ENCODE peak calls at places on chromosome 10, in nine cellular contexts. C, K, P, N, M, U, Y, T and R are unnamed samples. For H3K27me3, the result is how much of the 10 kb centered on the place peaks cover.

GRCh38 chr10:72466018-72466417 is 111.3 kb upstream of the DNAJB12 start:
- DNase-seq in C (peak), K (no peak), P (no peak), N (no peak), M (no peak), U (peak), Y (no peak), T (no peak), R (no peak)

GRCh38 chr10:13815766-13816165 is 229.0 kb downstream of the PRPF18 start:
- DNase-seq in C (peak), K (no peak), P (no peak), N (no peak), M (no peak), U (peak), Y (no peak), T (peak), R (peak)

GRCh38 chr10:69243817-69244216 is 23.7 kb downstream of the HKDC1 start:
- DNase-seq in C (no peak), K (no peak), P (no peak), N (no peak), M (no peak), U (no peak), Y (no peak), T (no peak), R (no peak)

GRCh38 chr10:78757542-78757941 is 311.2 kb upstream of the ZMIZ1 start:
- DNase-seq in C (peak), K (no peak), P (no peak), N (no peak), M (peak), U (peak), Y (peak), T (no peak), R (peak)

GRCh38 chr10:27699778-27700177 is 45.8 kb downstream of the MKX start:
- DNase-seq in C (peak), K (no peak), P (no peak), N (no peak), M (no peak), U (no peak), Y (no peak), T (no peak), R (no peak)

GRCh38 chr10:60141916-60142559 is 235.7 kb upstream of the CCDC6 start:
- DNase-seq in C (no peak), K (no peak), P (no peak), N (no peak), M (no peak), U (no peak), Y (no peak), T (no peak), R (no peak)

GRCh38 chr10:132105302-132105995 is 39.7 kb downstream of the JAKMIP3 start:
- DNase-seq in C (no peak), K (no peak), P (no peak), N (peak), M (no peak), U (no peak), Y (no peak), T (no peak), R (no peak)

GRCh38 chr10:70600512-70601395 is 1.8 kb downstream of the PRF1 start:
- DNase-seq in C (no peak), K (no peak), P (no peak), N (no peak), M (no peak), U (no peak), Y (no peak), T (no peak), R (no peak)

GRCh38 chr10:86292462-86293322 is 73.9 kb downstream of the GRID1 start:
- DNase-seq in C (no peak), K (no peak), P (peak), N (peak), M (no peak), U (no peak), Y (no peak), T (no peak), R (no peak)

GRCh38 chr10:91935886-91936285 is 12.3 kb downstream of the BTAF1 start:
- DNase-seq in C (peak), K (no peak), P (no peak), N (no peak), M (no peak), U (no peak), Y (no peak), T (no peak), R (no peak)

GRCh38 chr10:110989016-110989415 is 69.6 kb downstream of the SHOC2 start:
- DNase-seq in C (peak), K (no peak), P (no peak), N (no peak), M (no peak), U (no peak), Y (no peak), T (no peak), R (no peak)

GRCh38 chr10:124378817-124379510 is 39.8 kb downstream of the OAT start:
- DNase-seq in C (no peak), K (no peak), P (no peak), N (no peak), M (no peak), U (no peak), Y (no peak), T (no peak), R (no peak)

GRCh38 chr10:69391158-69391557 is 25.6 kb downstream of the TACR2 start:
- DNase-seq in C (no peak), K (no peak), P (no peak), N (no peak), M (no peak), U (no peak), Y (no peak), T (no peak), R (no peak)

GRCh38 chr10:61284222-61284890 is 168.8 kb downstream of the TMEM26 start:
- DNase-seq in C (peak), K (peak), P (no peak), N (no peak), M (peak), U (peak), Y (peak), T (peak), R (no peak)

GRCh38 chr10:3976718-3977117 is 191.7 kb upstream of the KLF6 start:
- DNase-seq in C (no peak), K (no peak), P (no peak), N (no peak), M (no peak), U (no peak), Y (no peak), T (no peak), R (no peak)

GRCh38 chr10:35574924-35575352 is 30.2 kb upstream of the GJD4 start:
- DNase-seq in C (peak), K (no peak), P (no peak), N (no peak), M (no peak), U (peak), Y (no peak), T (no peak), R (peak)

GRCh38 chr10:11823122-11823988 is at the start of gene PROSER2:
- DNase-seq in C (peak), K (peak), P (peak), N (peak), M (peak), U (peak), Y (peak), T (no peak), R (no peak)

GRCh38 chr10:71263376-71263775 is 51.0 kb downstream of the UNC5B start:
- DNase-seq in C (no peak), K (no peak), P (peak), N (no peak), M (no peak), U (no peak), Y (no peak), T (no peak), R (no peak)

GRCh38 chr10:30770229-30770628 is 140.7 kb upstream of the LYZL2 start:
- DNase-seq in C (no peak), K (no peak), P (no peak), N (no peak), M (no peak), U (no peak), Y (no peak), T (no peak), R (no peak)

GRCh38 chr10:8404721-8405120 is 350.2 kb downstream of the GATA3 start:
- DNase-seq in C (no peak), K (no peak), P (no peak), N (no peak), M (no peak), U (no peak), Y (no peak), T (no peak), R (no peak)

GRCh38 chr10:86329093-86329710 is 37.4 kb downstream of the GRID1 start:
- DNase-seq in C (no peak), K (no peak), P (no peak), N (no peak), M (no peak), U (no peak), Y (no peak), T (no peak), R (no peak)

GRCh38 chr10:93280699-93281366 is 201.3 kb downstream of the MYOF start:
- DNase-seq in C (no peak), K (no peak), P (no peak), N (no peak), M (peak), U (no peak), Y (no peak), T (no peak), R (no peak)

GRCh38 chr10:110775022-110775379 is 96.7 kb upstream of the PDCD4 start:
- DNase-seq in C (no peak), K (no peak), P (no peak), N (no peak), M (no peak), U (no peak), Y (peak), T (peak), R (no peak)

GRCh38 chr10:2882628-2883027 is 184.7 kb upstream of the PFKP start:
- DNase-seq in C (no peak), K (no peak), P (no peak), N (no peak), M (peak), U (no peak), Y (no peak), T (no peak), R (no peak)

GRCh38 chr10:17113346-17113745 is 16.3 kb downstream of the CUBN start:
- DNase-seq in C (no peak), K (no peak), P (no peak), N (no peak), M (no peak), U (no peak), Y (no peak), T (no peak), R (no peak)

GRCh38 chr10:119103687-119104652 is at the start of gene DENND10:
- DNase-seq in C (peak), K (peak), P (peak), N (peak), M (peak), U (peak), Y (peak), T (no peak), R (no peak)

GRCh38 chr10:31320598-31321211 is 1.7 kb downstream of the ZEB1 start:
- DNase-seq in C (peak), K (peak), P (peak), N (no peak), M (peak), U (peak), Y (peak), T (no peak), R (no peak)

GRCh38 chr10:17428616-17429097 is 25.7 kb downstream of the ST8SIA6 start:
- DNase-seq in C (no peak), K (no peak), P (no peak), N (no peak), M (no peak), U (no peak), Y (no peak), T (no peak), R (no peak)

GRCh38 chr10:106111241-106111640 is 1053.3 kb downstream of the SORCS1 start:
- DNase-seq in C (peak), K (no peak), P (no peak), N (no peak), M (no peak), U (no peak), Y (peak), T (no peak), R (no peak)

GRCh38 chr10:132939957-132940790 is 2.2 kb downstream of the CFAP46 start:
- DNase-seq in C (peak), K (peak), P (no peak), N (peak), M (no peak), U (peak), Y (peak), T (peak), R (no peak)

GRCh38 chr10:112915590-112916572 is 34.2 kb upstream of the TCF7L2 start:
- DNase-seq in C (peak), K (peak), P (no peak), N (peak), M (no peak), U (no peak), Y (peak), T (peak), R (peak)

GRCh38 chr10:58291538-58292174 is 22.7 kb downstream of the CISD1 start:
- DNase-seq in C (peak), K (peak), P (no peak), N (no peak), M (peak), U (peak), Y (peak), T (peak), R (no peak)

GRCh38 chr10:61959814-61960213 is 58.3 kb downstream of the ARID5B start:
- DNase-seq in C (no peak), K (no peak), P (no peak), N (no peak), M (no peak), U (no peak), Y (no peak), T (no peak), R (no peak)

GRCh38 chr10:28677889-28678686 is 767 bp downstream of the BAMBI start:
- DNase-seq in C (peak), K (peak), P (peak), N (peak), M (peak), U (no peak), Y (peak), T (no peak), R (no peak)

GRCh38 chr10:34333513-34333912 is 481.6 kb downstream of the PARD3 start:
- DNase-seq in C (peak), K (peak), P (no peak), N (no peak), M (no peak), U (peak), Y (no peak), T (no peak), R (no peak)

GRCh38 chr10:70461397-70462348 is 16.9 kb upstream of the PALD1 start:
- DNase-seq in C (peak), K (peak), P (peak), N (peak), M (peak), U (peak), Y (peak), T (peak), R (no peak)

GRCh38 chr10:2850202-2850601 is 217.1 kb upstream of the PFKP start:
- DNase-seq in C (no peak), K (no peak), P (no peak), N (no peak), M (no peak), U (no peak), Y (no peak), T (no peak), R (no peak)

GRCh38 chr10:48233643-48234042 is 40.9 kb downstream of the FRMPD2 start:
- DNase-seq in C (no peak), K (no peak), P (no peak), N (no peak), M (no peak), U (no peak), Y (no peak), T (no peak), R (no peak)
- TF ChIP-seq CTCF in C (no peak), K (no peak), P (no peak), N (no peak), M (no peak), U (no peak), Y (no peak), T (no peak), R (peak)

GRCh38 chr10:101121661-101122045 is 9.4 kb upstream of the TLX1 start:
- DNase-seq in C (no peak), K (no peak), P (no peak), N (no peak), M (no peak), U (no peak), Y (no peak), T (no peak), R (no peak)

GRCh38 chr10:101123085-101123814 is 7.8 kb upstream of the TLX1 start:
- DNase-seq in C (no peak), K (no peak), P (no peak), N (peak), M (no peak), U (no peak), Y (no peak), T (no peak), R (no peak)

GRCh38 chr10:101122270-101123084 is 8.6 kb upstream of the TLX1 start:
- DNase-seq in C (no peak), K (no peak), P (no peak), N (no peak), M (no peak), U (no peak), Y (no peak), T (no peak), R (no peak)

GRCh38 chr10:101120520-101120883 is 10.6 kb upstream of the TLX1 start:
- DNase-seq in C (no peak), K (no peak), P (no peak), N (no peak), M (no peak), U (no peak), Y (no peak), T (no peak), R (no peak)

DNA sequence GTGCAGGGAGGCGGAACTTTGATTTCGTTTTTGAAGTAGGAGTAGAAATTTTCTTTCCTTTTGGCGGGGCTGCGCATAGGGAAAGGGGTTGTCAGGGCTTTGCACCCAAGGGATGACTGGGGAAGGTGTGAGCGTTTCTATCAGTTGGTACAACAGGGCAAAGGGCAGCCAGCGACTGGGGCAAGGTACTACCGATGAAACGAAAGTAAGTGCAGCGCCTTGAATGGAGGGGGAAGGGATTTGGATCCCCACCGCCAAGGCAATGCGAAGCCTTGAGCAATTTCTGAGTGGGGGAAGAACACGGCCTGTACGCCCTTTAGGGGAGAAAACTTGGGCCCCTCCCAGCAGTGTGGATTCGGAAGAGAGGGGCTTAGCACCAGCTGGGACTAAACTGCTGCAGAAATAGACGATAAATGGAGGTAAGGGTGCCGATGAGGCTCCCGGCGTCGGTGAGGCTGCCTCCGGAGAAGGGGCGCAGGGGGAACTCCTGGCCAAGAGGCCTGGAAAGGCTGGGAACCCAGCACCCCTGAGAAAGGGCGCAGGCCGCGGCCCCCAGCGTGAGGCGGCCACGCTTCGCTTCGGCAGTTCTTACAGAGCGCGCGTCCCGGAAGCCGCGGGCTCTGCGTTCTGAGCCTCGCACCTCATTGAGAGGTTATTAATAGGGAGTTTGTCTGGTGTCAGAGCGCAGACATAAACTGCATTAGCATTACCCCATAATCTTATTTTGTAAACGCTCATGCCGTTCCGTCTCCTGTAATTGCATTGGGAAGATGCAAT is 10.0 kb upstream of the TLX1 start:
- DNase-seq in C (no peak), K (no peak), P (no peak), N (peak), M (no peak), U (no peak), Y (peak), T (no peak), R (no peak)
- H3K4me3 ChIP-seq in C (peak), K (peak), P (peak), N (peak), M (peak), U (peak), Y (peak), T (peak), R (peak)

DNA sequence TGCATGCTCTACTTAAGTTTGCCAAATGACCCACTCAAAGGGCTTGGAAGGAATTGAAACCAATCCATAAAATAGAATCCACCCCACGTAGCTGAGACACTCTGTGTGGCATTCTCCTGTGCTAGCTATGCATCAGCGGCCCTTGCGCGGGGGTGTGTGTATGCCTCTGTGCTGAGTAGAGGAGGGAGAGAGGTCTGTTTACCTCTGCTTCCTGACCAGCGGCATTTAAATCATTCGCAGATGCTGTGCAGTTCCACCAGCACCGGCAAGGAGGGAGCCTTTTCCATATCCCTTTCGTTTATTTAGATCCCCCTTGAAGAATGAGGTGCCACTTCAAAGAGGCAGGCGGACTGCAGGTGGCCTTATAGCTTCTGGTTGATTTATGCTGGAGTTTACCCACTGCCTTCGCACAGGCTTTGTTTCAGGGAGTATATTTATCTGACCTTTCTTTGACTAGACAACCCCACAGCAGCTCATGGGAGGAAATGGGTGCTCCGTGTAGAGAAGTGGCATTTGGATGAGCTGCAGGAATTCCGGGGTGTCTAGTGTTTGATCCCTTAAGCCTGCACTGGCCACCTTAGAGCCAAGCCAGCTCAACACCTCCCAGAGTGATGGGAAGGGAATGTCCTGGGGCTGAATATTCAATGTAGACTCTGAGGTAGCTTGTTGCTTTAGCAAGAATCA is 11.4 kb downstream of the C10orf53 start:
- DNase-seq in C (peak), K (no peak), P (no peak), N (no peak), M (no peak), U (peak), Y (no peak), T (no peak), R (no peak)
- H3K27me3 ChIP-seq in C (under half), K (under half), P (half or more), N (under half), M (under half), U (half or more), Y (under half), T (under half), R (under half)

DNA sequence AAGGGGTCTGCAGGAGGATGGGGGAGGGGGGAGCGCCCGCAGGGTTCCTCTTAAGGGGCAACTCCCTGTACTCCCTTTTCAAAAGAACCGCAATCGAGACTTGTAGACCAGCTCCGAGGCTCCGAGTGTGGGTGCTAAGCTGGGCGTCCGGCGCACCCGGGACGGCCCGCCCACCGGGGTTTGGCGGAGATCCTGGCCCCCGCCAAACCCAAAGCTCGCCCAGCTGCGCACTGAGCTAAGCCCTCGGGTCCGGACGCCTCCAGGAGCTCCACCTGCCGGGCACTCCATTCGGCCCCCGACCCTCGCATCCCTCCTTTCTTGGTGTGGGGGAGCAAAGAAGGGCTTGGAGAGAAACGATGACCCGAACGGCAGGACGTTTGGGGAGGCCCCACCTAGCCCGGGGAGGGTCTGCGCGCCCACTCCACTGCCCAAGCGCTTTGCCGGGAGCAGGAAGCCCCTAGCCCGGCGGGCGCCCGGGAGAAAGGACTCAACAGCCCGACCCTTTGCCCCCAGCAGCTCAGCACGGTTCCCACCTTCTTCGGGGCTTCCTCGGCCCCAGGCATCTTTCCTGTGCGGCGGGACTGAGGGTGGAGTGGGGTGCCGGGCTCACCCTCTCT is 649 bp downstream of the AFAP1L2 start:
- DNase-seq in C (no peak), K (peak), P (peak), N (no peak), M (no peak), U (no peak), Y (no peak), T (no peak), R (no peak)
- TF ChIP-seq CTCF in C (no peak), K (peak), P (peak), N (no peak), M (no peak), U (peak), Y (peak), T (peak), R (peak)